ENCODE peak calls at places on chromosome 15, in six cellular contexts. One of them, this sample, is unnamed.

GRCh38 chr15:57911247-57911646 is 154.3 kb downstream of the ALDH1A2 start:
- DNase-seq in GM12878: no peak
- DNase-seq in GM12891: no peak
- DNase-seq in K562: no peak
- DNase-seq in HepG2: no peak
- DNase-seq in H1: no peak
- DNase-seq in this sample: no peak

GRCh38 chr15:25439456-25439836 is 622 bp upstream of the UBE3A start:
- DNase-seq in GM12891: peak
- DNase-seq in HepG2: peak
- DNase-seq in H1: no peak
- DNase-seq in K562: peak
- DNase-seq in GM12878: no peak
- DNase-seq in this sample: peak

GRCh38 chr15:78302579-78302978 is 3.2 kb upstream of the SKIC8 start:
- DNase-seq in HepG2: no peak
- DNase-seq in H1: no peak
- DNase-seq in K562: peak
- DNase-seq in GM12891: no peak
- DNase-seq in GM12878: no peak
- DNase-seq in this sample: no peak

GRCh38 chr15:62821384-62822131 is 221.0 kb upstream of the TPM1 start:
- DNase-seq in GM12878: no peak
- DNase-seq in H1: no peak
- DNase-seq in GM12891: no peak
- DNase-seq in HepG2: peak
- DNase-seq in K562: no peak
- DNase-seq in this sample: no peak

GRCh38 chr15:40340038-40340739 is 550 bp downstream of the CCDC9B start:
- DNase-seq in H1: no peak
- DNase-seq in K562: no peak
- DNase-seq in GM12878: no peak
- DNase-seq in HepG2: no peak
- DNase-seq in GM12891: no peak
- DNase-seq in this sample: no peak

GRCh38 chr15:67303490-67304363 is 49.1 kb downstream of the IQCH start:
- DNase-seq in HepG2: peak
- DNase-seq in H1: no peak
- DNase-seq in GM12891: no peak
- DNase-seq in K562: peak
- DNase-seq in GM12878: peak
- DNase-seq in this sample: no peak

GRCh38 chr15:83512459-83512858 is 65.3 kb downstream of the SH3GL3 start:
- DNase-seq in GM12878: no peak
- DNase-seq in H1: no peak
- DNase-seq in HepG2: no peak
- DNase-seq in K562: no peak
- DNase-seq in GM12891: no peak
- DNase-seq in this sample: no peak

GRCh38 chr15:31597466-31597865 is 270.8 kb downstream of the KLF13 start:
- DNase-seq in HepG2: no peak
- DNase-seq in GM12878: no peak
- DNase-seq in H1: no peak
- DNase-seq in K562: no peak
- DNase-seq in GM12891: no peak
- DNase-seq in this sample: no peak

GRCh38 chr15:99916668-99917223 is 183.5 kb upstream of the LYSMD4 start:
- DNase-seq in GM12878: no peak
- DNase-seq in GM12891: no peak
- DNase-seq in K562: no peak
- DNase-seq in H1: no peak
- DNase-seq in HepG2: no peak
- DNase-seq in this sample: no peak

GRCh38 chr15:57635300-57635944 is 43.7 kb downstream of the MYZAP start:
- DNase-seq in GM12891: no peak
- DNase-seq in H1: no peak
- DNase-seq in GM12878: no peak
- DNase-seq in HepG2: no peak
- DNase-seq in K562: no peak
- DNase-seq in this sample: no peak

GRCh38 chr15:56866798-56867197 is 51.6 kb upstream of the TCF12 start:
- DNase-seq in K562: no peak
- DNase-seq in HepG2: peak
- DNase-seq in GM12891: no peak
- DNase-seq in GM12878: no peak
- DNase-seq in H1: no peak
- DNase-seq in this sample: no peak

GRCh38 chr15:83837946-83838571 is 184.1 kb downstream of the ADAMTSL3 start:
- DNase-seq in GM12878: no peak
- DNase-seq in HepG2: peak
- DNase-seq in GM12891: no peak
- DNase-seq in K562: peak
- DNase-seq in H1: peak
- DNase-seq in this sample: no peak

GRCh38 chr15:42083605-42083908 is 10.8 kb downstream of the PLA2G4D start:
- DNase-seq in GM12891: no peak
- DNase-seq in K562: no peak
- DNase-seq in GM12878: no peak
- DNase-seq in H1: no peak
- DNase-seq in HepG2: no peak
- DNase-seq in this sample: no peak

GRCh38 chr15:51121118-51121517 is 26.4 kb upstream of the TNFAIP8L3 start:
- DNase-seq in HepG2: peak
- DNase-seq in GM12891: no peak
- DNase-seq in K562: peak
- DNase-seq in GM12878: no peak
- DNase-seq in H1: no peak
- DNase-seq in this sample: no peak

GRCh38 chr15:38562278-38562677 is 2.3 kb downstream of the RASGRP1 start:
- DNase-seq in HepG2: no peak
- DNase-seq in GM12891: no peak
- DNase-seq in K562: no peak
- DNase-seq in GM12878: no peak
- DNase-seq in H1: no peak
- DNase-seq in this sample: no peak

GRCh38 chr15:39283531-39283930 is 297.3 kb upstream of the THBS1 start:
- DNase-seq in GM12878: no peak
- DNase-seq in K562: no peak
- DNase-seq in HepG2: no peak
- DNase-seq in GM12891: no peak
- DNase-seq in H1: no peak
- DNase-seq in this sample: no peak

GRCh38 chr15:29978411-29979382 is 104.1 kb upstream of the GOLGA8J start:
- DNase-seq in H1: no peak
- DNase-seq in HepG2: no peak
- DNase-seq in GM12891: no peak
- DNase-seq in K562: no peak
- DNase-seq in GM12878: no peak
- DNase-seq in this sample: no peak

GRCh38 chr15:83046558-83047127 is 20.4 kb downstream of the BTBD1 start:
- DNase-seq in GM12891: no peak
- DNase-seq in K562: no peak
- DNase-seq in H1: no peak
- DNase-seq in GM12878: no peak
- DNase-seq in HepG2: no peak
- DNase-seq in this sample: no peak

GRCh38 chr15:30791239-30791638 is 112.5 kb upstream of the FAN1 start:
- DNase-seq in GM12878: no peak
- DNase-seq in GM12891: no peak
- DNase-seq in K562: peak
- DNase-seq in H1: no peak
- DNase-seq in HepG2: no peak
- DNase-seq in this sample: no peak

GRCh38 chr15:62173215-62173614 is 8.1 kb upstream of the C2CD4B start:
- DNase-seq in K562: no peak
- DNase-seq in HepG2: no peak
- DNase-seq in GM12891: no peak
- DNase-seq in H1: no peak
- DNase-seq in GM12878: no peak
- DNase-seq in this sample: no peak

GRCh38 chr15:51622269-51623180 is at the start of gene DMXL2:
- DNase-seq in HepG2: peak
- DNase-seq in GM12878: no peak
- DNase-seq in GM12891: peak
- DNase-seq in K562: peak
- DNase-seq in H1: peak
- DNase-seq in this sample: peak

GRCh38 chr15:45855210-45855906 is 220.5 kb downstream of the SQOR start:
- DNase-seq in GM12878: no peak
- DNase-seq in K562: no peak
- DNase-seq in H1: no peak
- DNase-seq in HepG2: peak
- DNase-seq in GM12891: no peak
- DNase-seq in this sample: no peak

GRCh38 chr15:55999635-56000034 is 6.2 kb upstream of the NEDD4 start:
- DNase-seq in HepG2: no peak
- DNase-seq in GM12891: no peak
- DNase-seq in GM12878: no peak
- DNase-seq in K562: no peak
- DNase-seq in H1: no peak
- DNase-seq in this sample: no peak

GRCh38 chr15:42093966-42094365 is 396 bp downstream of the PLA2G4D start:
- DNase-seq in K562: no peak
- DNase-seq in HepG2: no peak
- DNase-seq in GM12878: no peak
- DNase-seq in GM12891: no peak
- DNase-seq in H1: no peak
- DNase-seq in this sample: no peak

DNA sequence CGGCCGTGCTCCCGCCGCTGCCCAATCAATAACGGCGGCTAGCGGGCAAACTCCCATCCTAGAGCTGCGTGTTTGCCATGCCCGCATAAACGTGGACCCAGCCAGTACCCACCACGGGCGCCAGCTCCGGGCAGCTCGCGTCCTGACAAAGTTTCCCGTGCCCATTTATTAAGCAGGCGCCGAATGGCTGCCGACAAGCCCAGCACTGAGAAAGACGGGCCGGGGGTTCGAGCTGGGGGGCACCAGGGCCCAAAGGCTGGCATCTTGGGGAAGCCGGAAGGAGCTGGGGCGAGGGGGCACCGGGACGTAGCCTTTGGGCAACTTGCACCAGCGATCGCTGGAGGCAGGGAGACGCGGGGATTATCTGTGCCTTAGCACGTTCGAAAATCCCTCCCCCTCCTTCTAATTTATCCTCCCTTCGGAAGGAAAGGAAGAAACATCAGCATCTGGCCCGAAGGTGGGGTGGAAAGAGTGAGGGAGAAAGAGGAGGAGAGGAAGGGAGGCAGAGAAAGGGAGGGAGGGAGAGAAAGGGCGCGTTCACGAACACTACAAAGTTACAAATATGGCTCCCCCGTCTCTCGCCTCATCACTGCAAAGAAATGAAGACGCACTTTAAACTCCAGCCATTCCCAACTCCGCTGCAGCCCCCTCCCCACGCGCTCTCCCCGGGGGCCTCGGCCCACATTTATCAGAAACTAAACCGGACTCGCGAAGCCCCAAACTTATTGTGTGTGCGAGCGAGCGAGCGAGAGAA is 1.1 kb downstream of the ANP32A start:
- DNase-seq in H1: no peak
- DNase-seq in K562: peak
- DNase-seq in HepG2: peak
- DNase-seq in GM12891: no peak
- DNase-seq in GM12878: no peak
- DNase-seq in this sample: no peak
- TF ChIP-seq POLR2A in H1: peak
- TF ChIP-seq POLR2A in K562: peak
- TF ChIP-seq POLR2A in HepG2: peak
- TF ChIP-seq POLR2A in GM12891: peak
- TF ChIP-seq POLR2A in GM12878: peak
- TF ChIP-seq POLR2A in this sample: peak

DNA sequence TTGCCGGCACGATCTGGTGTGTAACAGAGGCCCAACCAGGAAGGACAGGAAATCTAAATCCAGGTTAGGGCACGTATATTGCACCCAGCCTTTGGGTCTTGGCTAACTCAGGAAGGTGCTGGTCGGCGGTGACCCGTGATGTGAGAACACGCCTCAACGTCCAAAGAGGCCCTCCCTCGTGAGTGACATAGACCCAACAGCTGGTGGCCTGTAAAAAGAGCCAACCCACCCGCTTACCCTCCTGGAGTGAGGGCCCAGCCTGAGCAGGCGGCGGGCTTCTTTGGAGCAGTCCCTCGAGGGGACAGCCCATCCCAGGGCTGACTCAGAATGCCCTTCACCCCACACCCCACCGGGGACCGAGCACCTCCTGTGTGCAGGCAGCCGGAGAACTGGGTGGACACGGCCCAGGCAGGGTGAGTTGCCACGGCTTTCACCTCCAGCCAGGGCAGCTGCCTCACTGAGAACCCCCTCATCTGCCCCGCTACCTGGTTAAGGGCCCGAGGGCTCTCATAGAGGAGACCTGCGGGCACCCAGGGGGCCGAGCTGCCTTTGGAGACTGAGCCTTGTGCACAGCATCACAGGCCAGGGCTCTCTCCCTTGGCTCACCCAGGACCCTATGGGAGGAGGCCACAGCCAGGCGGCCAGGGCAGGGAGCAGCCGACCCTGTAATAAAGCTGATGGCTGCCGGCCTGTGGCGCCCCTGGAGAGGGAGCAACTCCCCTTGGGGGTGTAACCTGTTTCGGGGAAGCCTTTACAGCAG is 41.8 kb downstream of the ZNF710 start:
- DNase-seq in H1: no peak
- DNase-seq in GM12878: no peak
- DNase-seq in K562: no peak
- DNase-seq in HepG2: no peak
- DNase-seq in GM12891: no peak
- DNase-seq in this sample: no peak
- TF ChIP-seq TAF1 in H1: no peak
- TF ChIP-seq TAF1 in GM12878: no peak
- TF ChIP-seq TAF1 in K562: no peak
- TF ChIP-seq TAF1 in HepG2: no peak
- TF ChIP-seq TAF1 in GM12891: no peak
- TF ChIP-seq TAF1 in this sample: no peak

GRCh38 chr15:44427756-44428724 is 611 bp downstream of the CTDSPL2 start:
- DNase-seq in HepG2: peak
- DNase-seq in K562: peak
- DNase-seq in H1: peak
- DNase-seq in GM12891: no peak
- DNase-seq in GM12878: no peak
- DNase-seq in this sample: no peak

GRCh38 chr15:44426975-44427755 is at the start of gene CTDSPL2:
- DNase-seq in GM12891: peak
- DNase-seq in K562: peak
- DNase-seq in H1: peak
- DNase-seq in HepG2: peak
- DNase-seq in GM12878: peak
- DNase-seq in this sample: peak
- TF ChIP-seq POLR2A in GM12891: peak
- TF ChIP-seq POLR2A in K562: peak
- TF ChIP-seq POLR2A in H1: peak
- TF ChIP-seq POLR2A in HepG2: peak
- TF ChIP-seq POLR2A in GM12878: peak
- TF ChIP-seq POLR2A in this sample: peak

DNA sequence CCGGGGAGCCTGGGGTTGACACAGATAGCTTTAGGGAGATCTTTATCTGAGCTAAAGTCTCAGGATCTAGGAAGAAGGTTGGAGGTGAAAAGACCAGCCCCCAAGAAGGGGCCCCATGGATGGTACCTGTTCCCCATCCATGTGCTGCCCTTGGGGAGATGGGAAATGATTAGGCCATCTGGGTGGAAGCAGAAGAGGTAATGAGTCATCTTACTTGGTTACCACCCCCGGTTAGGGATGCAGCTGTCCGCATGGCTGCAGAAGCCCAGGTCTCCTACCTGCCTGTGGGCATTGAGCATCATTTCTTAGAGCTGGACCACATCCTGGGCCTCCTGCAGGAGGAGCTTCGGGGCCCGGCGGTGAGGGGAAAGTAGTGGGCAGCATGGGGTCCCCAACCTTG is 3.1 kb upstream of the CPLX3 start:
- DNase-seq in GM12878: no peak
- DNase-seq in H1: no peak
- DNase-seq in K562: no peak
- DNase-seq in HepG2: no peak
- DNase-seq in GM12891: no peak
- DNase-seq in this sample: no peak
- TF ChIP-seq TAF1 in GM12878: no peak
- TF ChIP-seq TAF1 in H1: no peak
- TF ChIP-seq TAF1 in K562: no peak
- TF ChIP-seq TAF1 in HepG2: no peak
- TF ChIP-seq TAF1 in GM12891: no peak
- TF ChIP-seq TAF1 in this sample: no peak